ENCODE peak calls at places on chromosomes 1 and 21, in seven cellular contexts. One of them, this sample, is unnamed.
A peak's percentile ranks its signal among the peaks of the same experiment; 100 is the strongest.

GRCh38 chr1:25813071-25813733 is 6.6 kb upstream of the MTFR1L start:
- DNase-seq in cardiac fibroblast: no peak
- DNase-seq in adrenal gland: no peak
- DNase-seq in lower leg skin: no peak
- DNase-seq in CD8-positive, alpha-beta T cell: no peak
- DNase-seq in heart left ventricle: no peak
- DNase-seq in astrocyte: no peak
- DNase-seq in this sample: no peak

GRCh38 chr21:27505516-27505915 is 538.6 kb upstream of the ADAMTS5 start:
- DNase-seq in astrocyte: peak; percentile 73
- DNase-seq in heart left ventricle: no peak
- DNase-seq in CD8-positive, alpha-beta T cell: no peak
- DNase-seq in cardiac fibroblast: peak; percentile 65
- DNase-seq in adrenal gland: no peak
- DNase-seq in lower leg skin: no peak
- DNase-seq in this sample: no peak

GRCh38 chr1:58732087-58732486 is 32.2 kb upstream of the MYSM1 start:
- DNase-seq in adrenal gland: no peak
- DNase-seq in lower leg skin: no peak
- DNase-seq in heart left ventricle: no peak
- DNase-seq in astrocyte: peak; percentile 53
- DNase-seq in CD8-positive, alpha-beta T cell: no peak
- DNase-seq in cardiac fibroblast: peak; percentile 82
- DNase-seq in this sample: no peak

GRCh38 chr1:159854693-159855192 is 7.7 kb downstream of the VSIG8 start:
- DNase-seq in astrocyte: peak; percentile 78
- DNase-seq in CD8-positive, alpha-beta T cell: peak; percentile 63
- DNase-seq in adrenal gland: peak; percentile 93
- DNase-seq in heart left ventricle: peak; percentile 90
- DNase-seq in lower leg skin: peak; percentile 74
- DNase-seq in cardiac fibroblast: peak; percentile 92
- DNase-seq in this sample: no peak

GRCh38 chr1:111963985-111964738 is 25.3 kb downstream of the KCND3 start:
- DNase-seq in lower leg skin: no peak
- DNase-seq in heart left ventricle: no peak
- DNase-seq in adrenal gland: no peak
- DNase-seq in astrocyte: no peak
- DNase-seq in CD8-positive, alpha-beta T cell: no peak
- DNase-seq in cardiac fibroblast: no peak
- DNase-seq in this sample: no peak

GRCh38 chr1:211036701-211037494 is 97.0 kb downstream of the KCNH1 start:
- DNase-seq in heart left ventricle: no peak
- DNase-seq in cardiac fibroblast: no peak
- DNase-seq in lower leg skin: no peak
- DNase-seq in CD8-positive, alpha-beta T cell: no peak
- DNase-seq in adrenal gland: no peak
- DNase-seq in astrocyte: peak; percentile 94
- DNase-seq in this sample: no peak

GRCh38 chr1:30756545-30757195 is 904 bp downstream of the LAPTM5 start:
- DNase-seq in astrocyte: peak; percentile 94
- DNase-seq in CD8-positive, alpha-beta T cell: peak; percentile 55
- DNase-seq in lower leg skin: peak; percentile 74
- DNase-seq in heart left ventricle: peak; percentile 50
- DNase-seq in adrenal gland: peak; percentile 83
- DNase-seq in cardiac fibroblast: peak; percentile 65
- DNase-seq in this sample: no peak

GRCh38 chr1:205248793-205249601 is 21.3 kb downstream of the TMCC2 start:
- DNase-seq in cardiac fibroblast: peak; percentile 73
- DNase-seq in heart left ventricle: peak; percentile 49
- DNase-seq in astrocyte: peak; percentile 57
- DNase-seq in CD8-positive, alpha-beta T cell: no peak
- DNase-seq in adrenal gland: peak; percentile 93
- DNase-seq in lower leg skin: no peak
- DNase-seq in this sample: no peak

GRCh38 chr1:234315091-234315541 is 58.1 kb upstream of the COA6 start:
- DNase-seq in CD8-positive, alpha-beta T cell: peak; percentile 16
- DNase-seq in heart left ventricle: no peak
- DNase-seq in lower leg skin: no peak
- DNase-seq in astrocyte: peak; percentile 73
- DNase-seq in adrenal gland: no peak
- DNase-seq in cardiac fibroblast: peak; percentile 33
- DNase-seq in this sample: no peak

GRCh38 chr1:153801786-153802697 is 26.8 kb downstream of the SLC27A3 start:
- DNase-seq in CD8-positive, alpha-beta T cell: no peak
- DNase-seq in adrenal gland: peak; percentile 50
- DNase-seq in cardiac fibroblast: no peak
- DNase-seq in astrocyte: no peak
- DNase-seq in heart left ventricle: no peak
- DNase-seq in lower leg skin: no peak
- DNase-seq in this sample: no peak

GRCh38 chr21:26810266-26810665 is 34.9 kb downstream of the ADAMTS1 start:
- DNase-seq in heart left ventricle: no peak
- DNase-seq in cardiac fibroblast: no peak
- DNase-seq in lower leg skin: no peak
- DNase-seq in astrocyte: no peak
- DNase-seq in CD8-positive, alpha-beta T cell: no peak
- DNase-seq in adrenal gland: no peak
- DNase-seq in this sample: no peak

GRCh38 chr1:181251001-181251712 is 162.7 kb downstream of the IER5 start:
- DNase-seq in adrenal gland: no peak
- DNase-seq in cardiac fibroblast: peak; percentile 71
- DNase-seq in heart left ventricle: no peak
- DNase-seq in astrocyte: peak; percentile 81
- DNase-seq in CD8-positive, alpha-beta T cell: no peak
- DNase-seq in lower leg skin: peak; percentile 16
- DNase-seq in this sample: no peak

GRCh38 chr1:149936992-149937705 is 470 bp upstream of the MTMR11 start:
- DNase-seq in cardiac fibroblast: peak; percentile 41
- DNase-seq in adrenal gland: peak; percentile 79
- DNase-seq in heart left ventricle: no peak
- DNase-seq in astrocyte: peak; percentile 75
- DNase-seq in lower leg skin: no peak
- DNase-seq in CD8-positive, alpha-beta T cell: no peak
- DNase-seq in this sample: no peak

GRCh38 chr1:223341111-223341510 is 22.9 kb downstream of the SUSD4 start:
- DNase-seq in astrocyte: peak; percentile 71
- DNase-seq in adrenal gland: peak; percentile 83
- DNase-seq in cardiac fibroblast: no peak
- DNase-seq in lower leg skin: no peak
- DNase-seq in heart left ventricle: peak; percentile 67
- DNase-seq in CD8-positive, alpha-beta T cell: no peak
- DNase-seq in this sample: no peak

GRCh38 chr1:151574575-151575529 is 34.7 kb downstream of the TUFT1 start:
- DNase-seq in astrocyte: peak; percentile 84
- DNase-seq in CD8-positive, alpha-beta T cell: no peak
- DNase-seq in cardiac fibroblast: peak; percentile 88
- DNase-seq in adrenal gland: no peak
- DNase-seq in heart left ventricle: no peak
- DNase-seq in lower leg skin: peak; percentile 54
- DNase-seq in this sample: no peak

DNA sequence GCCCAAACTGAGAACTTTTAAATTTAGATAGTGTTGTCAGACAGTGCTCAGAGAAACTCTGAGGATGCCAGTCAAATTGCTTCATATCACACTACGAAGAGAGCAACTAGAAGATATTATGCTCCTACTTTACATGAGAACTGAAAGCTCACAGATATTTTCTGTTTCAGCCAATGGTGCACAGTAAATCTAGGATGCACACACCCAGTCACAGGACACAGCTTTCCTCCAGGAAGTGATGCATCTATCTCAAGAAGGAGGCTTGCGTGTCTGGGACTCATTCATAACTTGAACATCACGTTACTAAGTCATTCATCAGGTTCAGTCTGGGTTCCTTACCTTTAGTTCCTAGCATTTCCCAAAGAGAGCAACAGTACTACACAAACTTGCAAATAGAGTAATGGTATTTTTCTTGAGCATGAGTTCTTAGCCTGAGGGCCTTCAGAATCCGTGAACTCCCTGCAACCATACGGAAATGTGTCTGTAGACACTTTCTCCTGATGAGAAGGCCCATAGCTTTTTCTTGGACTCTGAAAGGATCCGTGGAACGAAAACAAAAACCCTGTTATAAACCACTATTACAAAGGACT is 12.2 kb downstream of the ZNF697 start:
- DNase-seq in astrocyte: peak; percentile 38
- DNase-seq in heart left ventricle: no peak
- DNase-seq in cardiac fibroblast: peak; percentile 49
- DNase-seq in lower leg skin: no peak
- DNase-seq in CD8-positive, alpha-beta T cell: no peak
- DNase-seq in adrenal gland: no peak
- DNase-seq in this sample: peak; percentile 31
- H3K4me3 ChIP-seq in astrocyte: no peak overlapping the region
- H3K4me3 ChIP-seq in heart left ventricle: no peak overlapping the region
- H3K4me3 ChIP-seq in cardiac fibroblast: no peak overlapping the region
- H3K4me3 ChIP-seq in lower leg skin: no peak overlapping the region
- H3K4me3 ChIP-seq in CD8-positive, alpha-beta T cell: no peak overlapping the region
- H3K4me3 ChIP-seq in adrenal gland: no peak overlapping the region
- H3K4me3 ChIP-seq in this sample: no peak overlapping the region

GRCh38 chr21:36584980-36585940 is 105.3 kb upstream of the CLDN14 start:
- DNase-seq in astrocyte: no peak
- DNase-seq in lower leg skin: no peak
- DNase-seq in adrenal gland: no peak
- DNase-seq in CD8-positive, alpha-beta T cell: no peak
- DNase-seq in heart left ventricle: no peak
- DNase-seq in cardiac fibroblast: no peak
- DNase-seq in this sample: peak; percentile 5
- TF ChIP-seq CTCF in astrocyte: no peak
- TF ChIP-seq CTCF in lower leg skin: no peak
- TF ChIP-seq CTCF in adrenal gland: no peak
- TF ChIP-seq CTCF in CD8-positive, alpha-beta T cell: peak; percentile 36
- TF ChIP-seq CTCF in heart left ventricle: no peak
- TF ChIP-seq CTCF in cardiac fibroblast: no peak
- TF ChIP-seq CTCF in this sample: peak; percentile 39

GRCh38 chr21:17436626-17437111 is 76.2 kb upstream of the CXADR start:
- DNase-seq in CD8-positive, alpha-beta T cell: no peak
- DNase-seq in heart left ventricle: no peak
- DNase-seq in cardiac fibroblast: peak; percentile 62
- DNase-seq in astrocyte: no peak
- DNase-seq in adrenal gland: no peak
- DNase-seq in lower leg skin: no peak
- DNase-seq in this sample: no peak

GRCh38 chr21:17435565-17436543 is 77.0 kb upstream of the CXADR start:
- DNase-seq in astrocyte: no peak
- DNase-seq in lower leg skin: no peak
- DNase-seq in CD8-positive, alpha-beta T cell: no peak
- DNase-seq in cardiac fibroblast: no peak
- DNase-seq in adrenal gland: no peak
- DNase-seq in heart left ventricle: no peak
- DNase-seq in this sample: no peak

GRCh38 chr21:17429936-17430335 is 82.9 kb upstream of the CXADR start:
- DNase-seq in cardiac fibroblast: no peak
- DNase-seq in lower leg skin: no peak
- DNase-seq in adrenal gland: no peak
- DNase-seq in astrocyte: no peak
- DNase-seq in heart left ventricle: no peak
- DNase-seq in CD8-positive, alpha-beta T cell: no peak
- DNase-seq in this sample: no peak

GRCh38 chr21:17428980-17429379 is 83.9 kb upstream of the CXADR start:
- DNase-seq in heart left ventricle: no peak
- DNase-seq in CD8-positive, alpha-beta T cell: no peak
- DNase-seq in astrocyte: no peak
- DNase-seq in cardiac fibroblast: no peak
- DNase-seq in adrenal gland: no peak
- DNase-seq in lower leg skin: no peak
- DNase-seq in this sample: no peak

DNA sequence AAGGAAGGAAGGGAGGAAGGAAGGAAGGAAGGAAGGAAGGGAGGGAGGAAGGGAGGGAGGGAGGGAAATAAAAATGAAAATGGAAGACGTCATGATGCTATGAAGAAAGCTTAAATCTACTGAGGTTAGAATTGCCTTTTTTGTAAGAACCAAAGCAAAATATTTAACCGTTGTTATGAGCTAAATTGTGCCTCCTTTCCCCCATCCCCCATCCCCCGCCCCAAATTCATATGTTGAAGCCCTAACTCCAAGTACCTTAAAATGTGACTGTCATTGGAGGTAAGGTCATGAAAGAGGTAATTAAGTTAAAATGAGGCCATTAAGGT is 80.1 kb upstream of the CXADR start:
- DNase-seq in CD8-positive, alpha-beta T cell: no peak
- DNase-seq in adrenal gland: no peak
- DNase-seq in cardiac fibroblast: no peak
- DNase-seq in lower leg skin: no peak
- DNase-seq in astrocyte: no peak
- DNase-seq in heart left ventricle: no peak
- DNase-seq in this sample: no peak
- H3K4me3 ChIP-seq in CD8-positive, alpha-beta T cell: no peak overlapping the region
- H3K4me3 ChIP-seq in adrenal gland: no peak overlapping the region
- H3K4me3 ChIP-seq in cardiac fibroblast: no peak overlapping the region
- H3K4me3 ChIP-seq in lower leg skin: no peak overlapping the region
- H3K4me3 ChIP-seq in astrocyte: no peak overlapping the region
- H3K4me3 ChIP-seq in heart left ventricle: no peak overlapping the region
- H3K4me3 ChIP-seq in this sample: no peak overlapping the region

GRCh38 chr1:182484067-182484466 is 34.1 kb downstream of the RGSL1 start:
- DNase-seq in heart left ventricle: no peak
- DNase-seq in cardiac fibroblast: no peak
- DNase-seq in adrenal gland: no peak
- DNase-seq in CD8-positive, alpha-beta T cell: no peak
- DNase-seq in astrocyte: no peak
- DNase-seq in lower leg skin: no peak
- DNase-seq in this sample: no peak

GRCh38 chr1:182485861-182486260 is 35.9 kb downstream of the RGSL1 start:
- DNase-seq in CD8-positive, alpha-beta T cell: no peak
- DNase-seq in adrenal gland: no peak
- DNase-seq in cardiac fibroblast: no peak
- DNase-seq in astrocyte: no peak
- DNase-seq in heart left ventricle: no peak
- DNase-seq in lower leg skin: no peak
- DNase-seq in this sample: no peak

GRCh38 chr1:182488803-182489202 is 38.9 kb downstream of the RGSL1 start:
- DNase-seq in cardiac fibroblast: no peak
- DNase-seq in lower leg skin: no peak
- DNase-seq in heart left ventricle: no peak
- DNase-seq in astrocyte: no peak
- DNase-seq in adrenal gland: no peak
- DNase-seq in CD8-positive, alpha-beta T cell: no peak
- DNase-seq in this sample: no peak

DNA sequence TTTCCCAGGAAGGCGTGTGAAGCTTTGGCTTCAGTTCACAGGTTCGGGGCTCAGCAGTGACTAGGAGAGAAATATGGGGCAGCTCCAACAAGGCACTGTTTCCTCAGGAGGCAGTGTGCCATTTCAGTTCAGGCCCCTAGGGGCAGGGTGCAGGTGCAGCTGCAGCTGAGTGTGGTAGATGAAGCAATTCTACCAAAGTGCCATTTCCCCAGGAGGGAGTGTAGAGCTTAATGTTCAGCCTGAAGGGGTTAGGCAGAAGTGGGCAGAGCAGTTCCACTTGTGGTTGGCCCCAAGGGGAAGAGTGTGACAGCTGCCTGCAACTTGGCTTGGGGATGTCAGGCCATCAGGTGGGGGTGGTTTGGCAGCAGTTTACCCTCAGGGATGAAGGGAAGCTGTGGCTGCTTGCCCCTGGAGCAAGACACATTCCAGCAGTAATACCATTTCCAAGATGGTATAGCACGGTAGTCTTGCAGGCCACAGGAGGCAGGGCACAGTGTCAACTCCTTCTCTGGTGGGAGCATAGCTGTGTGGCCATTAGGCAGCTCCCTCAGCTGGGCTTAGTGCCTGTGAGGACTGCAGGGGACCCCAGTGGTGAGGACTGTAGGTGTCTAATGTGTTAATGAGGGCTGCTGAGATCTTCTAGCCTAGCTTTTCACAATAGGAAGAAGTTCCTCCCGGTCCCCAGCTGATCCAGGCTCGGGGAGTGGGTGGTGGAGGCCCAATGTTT is 34.7 kb downstream of the RGSL1 start:
- DNase-seq in cardiac fibroblast: no peak
- DNase-seq in heart left ventricle: no peak
- DNase-seq in lower leg skin: no peak
- DNase-seq in CD8-positive, alpha-beta T cell: no peak
- DNase-seq in adrenal gland: no peak
- DNase-seq in astrocyte: no peak
- DNase-seq in this sample: peak; percentile 2
- TF ChIP-seq CTCF in cardiac fibroblast: no peak
- TF ChIP-seq CTCF in heart left ventricle: no peak
- TF ChIP-seq CTCF in lower leg skin: no peak
- TF ChIP-seq CTCF in CD8-positive, alpha-beta T cell: no peak
- TF ChIP-seq CTCF in adrenal gland: no peak
- TF ChIP-seq CTCF in astrocyte: no peak
- TF ChIP-seq CTCF in this sample: peak; percentile 83